ENCODE peak calls at places on chromosomes 7 and 10, in eight cellular contexts. J is GM23338, V is hepatocyte, P is neural progenitor cell, F is GM23248, X is PC-3, L is HCT116, U is SK-N-SH. Z is an unnamed sample.

GRCh38 chr7:1388936-1389335 is 70.3 kb downstream of the MICALL2 start:
- DNase-seq in F (no peak), J (no peak), X (no peak), L (no peak), U (peak; percentile 53), P (no peak), V (no peak), Z (no peak)

GRCh38 chr10:130810856-130811255 is 500.7 kb downstream of the TCERG1L start:
- DNase-seq in U (no peak), X (no peak), F (no peak), V (no peak), J (no peak), L (no peak), P (no peak), Z (no peak)

GRCh38 chr7:107345898-107346297 is 124.0 kb upstream of the GPR22 start:
- DNase-seq in U (no peak), F (no peak), J (no peak), V (no peak), P (no peak), X (no peak), L (no peak), Z (no peak)

GRCh38 chr10:132443605-132443997 is 46.6 kb downstream of the PWWP2B start:
- DNase-seq in L (no peak), X (peak; percentile 48), P (no peak), F (peak; percentile 86), U (peak; percentile 77), J (no peak), V (peak; percentile 66), Z (peak; percentile 70)

GRCh38 chr10:62492012-62492869 is 118.1 kb downstream of the ZNF365 start:
- DNase-seq in P (peak; percentile 41), F (peak; percentile 50), X (peak; percentile 92), J (peak; percentile 66), V (peak; percentile 41), U (no peak), L (peak; percentile 48), Z (peak; percentile 72)

GRCh38 chr7:142391191-142391992 is 133.5 kb upstream of the PRSS58 start:
- DNase-seq in U (no peak), J (peak; percentile 84), P (peak; percentile 82), X (peak; percentile 49), L (peak; percentile 23), F (peak; percentile 35), V (peak; percentile 30), Z (no peak)

GRCh38 chr10:79142522-79143309 is 74.0 kb downstream of the ZMIZ1 start:
- DNase-seq in F (no peak), P (no peak), L (no peak), U (no peak), X (no peak), J (no peak), V (no peak), Z (no peak)

GRCh38 chr10:78976825-78977760 is 91.7 kb upstream of the ZMIZ1 start:
- DNase-seq in P (no peak), V (no peak), J (no peak), X (no peak), F (peak; percentile 32), L (no peak), U (no peak), Z (no peak)

GRCh38 chr10:89114846-89115625 is 92.1 kb downstream of the CH25H start:
- DNase-seq in J (no peak), U (no peak), V (no peak), L (no peak), X (no peak), F (peak; percentile 47), P (no peak), Z (no peak)

GRCh38 chr10:10642741-10643280 is 374.9 kb upstream of the CELF2 start:
- DNase-seq in X (no peak), L (no peak), P (no peak), J (peak; percentile 14), F (peak; percentile 7), U (no peak), V (peak; percentile 16), Z (no peak)

GRCh38 chr10:34628174-34628802 is 186.8 kb downstream of the PARD3 start:
- DNase-seq in U (peak; percentile 66), V (peak; percentile 62), J (no peak), F (no peak), P (no peak), X (no peak), L (no peak), Z (no peak)

GRCh38 chr7:148336411-148336810 is 254.2 kb upstream of the C7orf33 start:
- DNase-seq in F (no peak), J (no peak), P (no peak), V (no peak), U (no peak), X (peak; percentile 56), L (no peak), Z (no peak)

GRCh38 chr10:117003336-117003735 is 1.7 kb downstream of the SHTN1 start:
- DNase-seq in P (no peak), U (no peak), J (no peak), F (no peak), V (no peak), L (no peak), X (peak; percentile 51), Z (no peak)

GRCh38 chr10:15103513-15103912 is 6.4 kb downstream of the RPP38 start:
- DNase-seq in X (no peak), V (no peak), J (no peak), L (no peak), P (no peak), F (no peak), U (no peak), Z (no peak)

GRCh38 chr7:71637578-71637977 is 505.6 kb downstream of the GALNT17 start:
- DNase-seq in J (no peak), P (no peak), U (no peak), F (peak; percentile 49), X (no peak), L (no peak), V (no peak), Z (no peak)
- H3K27ac ChIP-seq in J (no peak overlapping the region), P (no peak overlapping the region), U (no peak overlapping the region), F (no peak overlapping the region), X (no peak overlapping the region), L (no peak overlapping the region), V (no peak overlapping the region), Z (no peak overlapping the region)

GRCh38 chr7:54542920-54543539 is 855 bp downstream of the VSTM2A start:
- DNase-seq in P (peak; percentile 81), V (peak; percentile 65), X (peak; percentile 31), L (no peak), F (peak; percentile 42), J (peak; percentile 71), U (peak; percentile 58), Z (no peak)
- TF ChIP-seq EZH2phosphoT487 in P (no peak), V (no peak), X (no peak), L (no peak), F (no peak), J (no peak), U (no peak), Z (no peak)

GRCh38 chr10:93267521-93267920 is 193.8 kb downstream of the CYP26A1 start:
- DNase-seq in V (no peak), X (no peak), L (no peak), P (no peak), J (no peak), U (no peak), F (no peak), Z (no peak)
- H3K36me3 ChIP-seq in V (no peaks in the 10 kb centered on the region), X (no peaks in the 10 kb centered on the region), L (no peaks in the 10 kb centered on the region), P (no peaks in the 10 kb centered on the region), J (peaks cover 4% of the 10 kb centered on the region), U (no peaks in the 10 kb centered on the region), F (no peaks in the 10 kb centered on the region), Z (no peaks in the 10 kb centered on the region)

GRCh38 chr10:125008689-125009579 is 67.0 kb downstream of the ZRANB1 start:
- DNase-seq in V (no peak), F (no peak), P (peak; percentile 63), X (no peak), L (no peak), J (peak; percentile 60), U (no peak), Z (no peak)
- H3K27ac ChIP-seq in V (peak overlapping the region; percentile 88), F (no peak overlapping the region), P (peak overlapping the region; percentile 25), X (no peak overlapping the region), L (no peak overlapping the region), J (peak overlapping the region; percentile 80), U (no peak overlapping the region), Z (no peak overlapping the region)

GRCh38 chr7:8719102-8719501 is 285.7 kb downstream of the NXPH1 start:
- DNase-seq in P (no peak), F (no peak), V (no peak), X (no peak), J (no peak), U (no peak), L (no peak), Z (no peak)

GRCh38 chr7:8724080-8724718 is 290.8 kb downstream of the NXPH1 start:
- DNase-seq in P (peak; percentile 90), U (peak; percentile 59), J (peak; percentile 91), X (peak; percentile 47), V (peak; percentile 68), F (peak; percentile 13), L (no peak), Z (peak; percentile 40)
- TF ChIP-seq EZH2phosphoT487 in P (no peak), U (no peak), J (no peak), X (no peak), V (no peak), F (no peak), L (no peak), Z (no peak)

DNA sequence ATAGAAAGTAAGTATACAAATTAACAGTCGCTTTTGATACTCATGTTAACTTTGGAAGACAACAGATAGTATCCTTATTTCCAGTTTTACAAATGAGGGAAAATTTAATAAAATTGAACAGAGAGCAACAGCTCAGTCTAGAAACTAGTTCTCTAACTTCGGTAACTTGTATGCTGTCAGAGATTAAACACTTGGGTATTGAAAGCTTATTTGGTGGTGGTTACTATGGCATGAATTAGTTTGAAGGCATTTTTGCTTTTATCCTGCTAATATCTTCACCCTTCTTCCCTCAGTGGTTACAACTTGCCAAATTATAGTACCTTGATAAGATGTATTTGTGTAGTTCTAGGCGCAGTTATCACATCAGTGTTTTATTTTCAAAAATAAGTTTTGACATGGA is 7.2 kb downstream of the WAC start:
- DNase-seq in U (no peak), L (no peak), X (no peak), P (no peak), V (no peak), J (no peak), F (no peak), Z (no peak)
- H3K36me3 ChIP-seq in U (peaks cover 82% of the 10 kb centered on the region), L (peaks cover 77% of the 10 kb centered on the region), X (peaks cover 62% of the 10 kb centered on the region), P (peaks cover 64% of the 10 kb centered on the region), V (peaks cover 10% of the 10 kb centered on the region), J (peaks cover 66% of the 10 kb centered on the region), F (peaks cover 83% of the 10 kb centered on the region), Z (peaks cover 100% of the 10 kb centered on the region)